ENCODE peak calls at places on chromosome 21, in ten cellular contexts. Y, V, M, G, U, T, I, S, X and O are unnamed samples.

GRCh38 chr21:16195896-16196443 is 466.2 kb downstream of the USP25 start:
- DNase-seq in Y (no peak), V (no peak), M (no peak), G (no peak), U (no peak), T (no peak), I (no peak), S (no peak), X (no peak), O (no peak)

GRCh38 chr21:14741237-14741636 is 195.1 kb upstream of the SAMSN1 start:
- DNase-seq in Y (no peak), V (no peak), M (no peak), G (no peak), U (no peak), T (no peak), I (peak; percentile 22), S (no peak), X (no peak), O (no peak)

GRCh38 chr21:42465008-42465878 is 30.8 kb downstream of the RSPH1 start:
- DNase-seq in Y (no peak), V (no peak), M (no peak), G (no peak), U (no peak), T (no peak), I (no peak), S (no peak), X (no peak), O (no peak)

GRCh38 chr21:38925923-38926322 is 120.2 kb downstream of the ETS2 start:
- DNase-seq in Y (peak; percentile 58), V (no peak), M (peak; percentile 44), G (no peak), U (peak; percentile 71), T (no peak), I (peak; percentile 78), S (no peak), X (no peak), O (peak; percentile 55)

GRCh38 chr21:16239659-16240265 is 510.0 kb downstream of the USP25 start:
- DNase-seq in Y (no peak), V (no peak), M (peak; percentile 61), G (no peak), U (no peak), T (no peak), I (no peak), S (no peak), X (no peak), O (no peak)

GRCh38 chr21:24197132-24197643 is 1410.1 kb downstream of the MRPL39 start:
- DNase-seq in Y (no peak), V (no peak), M (no peak), G (no peak), U (no peak), T (no peak), I (no peak), S (no peak), X (no peak), O (no peak)

GRCh38 chr21:28754127-28754611 is 238.5 kb downstream of the LTN1 start:
- DNase-seq in Y (peak; percentile 46), V (no peak), M (peak; percentile 93), G (no peak), U (no peak), T (no peak), I (no peak), S (no peak), X (no peak), O (peak; percentile 93)

GRCh38 chr21:33560965-33561364 is 18.1 kb downstream of the SON start:
- DNase-seq in Y (no peak), V (no peak), M (no peak), G (no peak), U (no peak), T (no peak), I (no peak), S (no peak), X (no peak), O (no peak)

GRCh38 chr21:36127250-36127904 is 7.5 kb upstream of the CBR3 start:
- DNase-seq in Y (no peak), V (no peak), M (no peak), G (no peak), U (no peak), T (no peak), I (no peak), S (no peak), X (no peak), O (no peak)

GRCh38 chr21:32726742-32727477 is 903 bp downstream of the SYNJ1 start:
- DNase-seq in Y (peak; percentile 18), V (peak; percentile 21), M (peak; percentile 49), G (peak; percentile 6), U (peak; percentile 25), T (no peak), I (peak; percentile 38), S (no peak), X (peak; percentile 17), O (no peak)

GRCh38 chr21:36478207-36478701 is 1.7 kb downstream of the CLDN14 start:
- DNase-seq in Y (no peak), V (no peak), M (no peak), G (no peak), U (peak; percentile 69), T (no peak), I (peak; percentile 82), S (no peak), X (no peak), O (peak; percentile 32)

GRCh38 chr21:37460196-37460595 is 93.6 kb downstream of the DYRK1A start:
- DNase-seq in Y (no peak), V (no peak), M (peak; percentile 34), G (no peak), U (no peak), T (no peak), I (no peak), S (no peak), X (no peak), O (no peak)

GRCh38 chr21:26127918-26128317 is 42.7 kb downstream of the APP start:
- DNase-seq in Y (no peak), V (no peak), M (no peak), G (no peak), U (no peak), T (no peak), I (no peak), S (no peak), X (no peak), O (no peak)

GRCh38 chr21:25171438-25171837 is 435.8 kb downstream of the MRPL39 start:
- DNase-seq in Y (no peak), V (no peak), M (no peak), G (no peak), U (peak; percentile 3), T (no peak), I (peak; percentile 8), S (no peak), X (no peak), O (no peak)

GRCh38 chr21:21165063-21165645 is 166.9 kb downstream of the NCAM2 start:
- DNase-seq in Y (no peak), V (no peak), M (no peak), G (no peak), U (no peak), T (no peak), I (no peak), S (no peak), X (no peak), O (peak; percentile 88)

GRCh38 chr21:39088831-39089380 is 94.3 kb downstream of the PSMG1 start:
- DNase-seq in Y (no peak), V (no peak), M (no peak), G (no peak), U (no peak), T (no peak), I (peak; percentile 52), S (no peak), X (no peak), O (no peak)

GRCh38 chr21:26013964-26014363 is 156.6 kb downstream of the APP start:
- DNase-seq in Y (no peak), V (no peak), M (no peak), G (no peak), U (no peak), T (no peak), I (no peak), S (no peak), X (no peak), O (no peak)

GRCh38 chr21:45892156-45892919 is 89.2 kb upstream of the COL6A1 start:
- DNase-seq in Y (peak; percentile 35), V (no peak), M (no peak), G (no peak), U (no peak), T (no peak), I (no peak), S (no peak), X (peak; percentile 19), O (no peak)

GRCh38 chr21:44749759-44750674 is 38.6 kb upstream of the TSPEAR start:
- DNase-seq in Y (no peak), V (no peak), M (no peak), G (no peak), U (no peak), T (no peak), I (no peak), S (no peak), X (no peak), O (no peak)

GRCh38 chr21:44666401-44667320 is at the start of gene KRTAP12-2:
- DNase-seq in Y (peak; percentile 71), V (no peak), M (no peak), G (no peak), U (no peak), T (no peak), I (no peak), S (no peak), X (no peak), O (no peak)

GRCh38 chr21:44989943-44990780 is 50.3 kb downstream of the SLX9 start:
- DNase-seq in Y (no peak), V (no peak), M (peak; percentile 62), G (no peak), U (no peak), T (no peak), I (no peak), S (no peak), X (no peak), O (no peak)

GRCh38 chr21:41775152-41775472 is 8.3 kb upstream of the RIPK4 start:
- DNase-seq in Y (no peak), V (no peak), M (no peak), G (no peak), U (no peak), T (no peak), I (no peak), S (no peak), X (no peak), O (no peak)

GRCh38 chr21:26404288-26404687 is 168.8 kb downstream of the CYYR1 start:
- DNase-seq in Y (no peak), V (no peak), M (no peak), G (no peak), U (no peak), T (no peak), I (no peak), S (no peak), X (no peak), O (no peak)

GRCh38 chr21:17784604-17785402 is 34.4 kb downstream of the C21orf91 start:
- DNase-seq in Y (no peak), V (no peak), M (no peak), G (no peak), U (no peak), T (no peak), I (no peak), S (no peak), X (no peak), O (no peak)

GRCh38 chr21:44874497-44875331 is 1.2 kb upstream of the PTTG1IP start:
- DNase-seq in Y (peak; percentile 82), V (no peak), M (peak; percentile 17), G (no peak), U (no peak), T (no peak), I (no peak), S (no peak), X (peak; percentile 39), O (no peak)

GRCh38 chr21:42956824-42957632 is 17.3 kb upstream of the PKNOX1 start:
- DNase-seq in Y (no peak), V (no peak), M (no peak), G (no peak), U (no peak), T (no peak), I (no peak), S (no peak), X (no peak), O (no peak)

GRCh38 chr21:35390013-35390776 is 341.1 kb upstream of the RUNX1 start:
- DNase-seq in Y (no peak), V (no peak), M (no peak), G (no peak), U (no peak), T (no peak), I (peak; percentile 70), S (no peak), X (no peak), O (no peak)

GRCh38 chr21:39712976-39713375 is 32.0 kb upstream of the IGSF5 start:
- DNase-seq in Y (no peak), V (no peak), M (peak; percentile 72), G (no peak), U (no peak), T (no peak), I (no peak), S (no peak), X (no peak), O (no peak)